ENCODE peak calls at places on chromosomes 4 and X, in six cellular contexts. U is naive thymus-derived CD8-positive, alpha-beta T cell; W is activated CD4-positive, alpha-beta T cell treated with anti-CD3 and anti-CD28 coated beads, Interleukin-2, amount 10 ng/mL, durations not matched to agents 7 days and 5 days; E is AG04450; H is fibroblast of lung; Z is stimulated activated CD4-positive, alpha-beta T cell treated with anti-CD3 and anti-CD28 coated beads, Interleukin-4, amount 100 ng/mL, for 1 hour. T is an unnamed sample.

GRCh38 chrX:57121162-57121741 is at the start of gene SPIN2B:
- DNase-seq in U (peak; percentile 70), W (peak; percentile 85), E (peak; percentile 36), H (peak; percentile 84), Z (peak; percentile 76), T (peak; percentile 79)

GRCh38 chr4:52421811-52422213 is 237.3 kb downstream of the USP46 start:
- DNase-seq in U (no peak), W (no peak), E (no peak), H (no peak), Z (no peak), T (no peak)

GRCh38 chr4:36771411-36772153 is 473.0 kb upstream of the NWD2 start:
- DNase-seq in U (no peak), W (no peak), E (no peak), H (no peak), Z (no peak), T (no peak)

GRCh38 chr4:159430896-159431295 is 328.0 kb downstream of the RAPGEF2 start:
- DNase-seq in U (no peak), W (no peak), E (no peak), H (no peak), Z (no peak), T (no peak)

GRCh38 chr4:43547560-43547959 is 655.0 kb downstream of the GRXCR1 start:
- DNase-seq in U (no peak), W (no peak), E (no peak), H (no peak), Z (no peak), T (no peak)

GRCh38 chr4:2763511-2763967 is 7.4 kb upstream of the TNIP2 start:
- DNase-seq in U (no peak), W (no peak), E (no peak), H (no peak), Z (no peak), T (no peak)

GRCh38 chrX:19687395-19687794 is 172.1 kb upstream of the MAP3K15 start:
- DNase-seq in U (no peak), W (no peak), E (no peak), H (no peak), Z (no peak), T (no peak)

GRCh38 chrX:48715066-48715465 is 18.5 kb downstream of the SUV39H1 start:
- DNase-seq in U (no peak), W (no peak), E (no peak), H (peak; percentile 25), Z (no peak), T (no peak)

GRCh38 chr4:2354127-2354526 is 64.3 kb downstream of the ZFYVE28 start:
- DNase-seq in U (peak; percentile 39), W (peak; percentile 26), E (no peak), H (no peak), Z (no peak), T (peak; percentile 45)

GRCh38 chr4:5638976-5639375 is 69.4 kb downstream of the EVC2 start:
- DNase-seq in U (no peak), W (no peak), E (no peak), H (peak; percentile 88), Z (no peak), T (peak; percentile 67)

GRCh38 chr4:40132816-40133215 is 64.0 kb upstream of the RHOH start:
- DNase-seq in U (no peak), W (no peak), E (no peak), H (no peak), Z (no peak), T (no peak)

GRCh38 chr4:148023782-148024181 is 291.9 kb downstream of the ARHGAP10 start:
- DNase-seq in U (no peak), W (no peak), E (no peak), H (no peak), Z (no peak), T (no peak)

GRCh38 chr4:94561249-94562024 is 109.7 kb downstream of the PDLIM5 start:
- DNase-seq in U (no peak), W (no peak), E (no peak), H (peak; percentile 96), Z (no peak), T (peak; percentile 26)

GRCh38 chr4:15213415-15213814 is 211.1 kb downstream of the CPEB2 start:
- DNase-seq in U (no peak), W (no peak), E (no peak), H (no peak), Z (no peak), T (no peak)

GRCh38 chrX:28997716-28998115 is 410.5 kb downstream of the IL1RAPL1 start:
- DNase-seq in U (no peak), W (no peak), E (peak; percentile 70), H (peak; percentile 54), Z (no peak), T (no peak)

GRCh38 chrX:19990225-19990518 is 689 bp downstream of the BCLAF3 start:
- DNase-seq in U (peak; percentile 9), W (peak; percentile 26), E (no peak), H (no peak), Z (no peak), T (peak; percentile 13)

GRCh38 chr4:112284662-112285411 is 867 bp downstream of the TIFA start:
- DNase-seq in U (no peak), W (no peak), E (no peak), H (peak; percentile 31), Z (no peak), T (peak; percentile 13)

GRCh38 chr4:86910820-86911684 is 18.8 kb upstream of the C4orf36 start:
- DNase-seq in U (no peak), W (no peak), E (no peak), H (peak; percentile 28), Z (no peak), T (no peak)

GRCh38 chr4:112279025-112279881 is 6.5 kb downstream of the TIFA start:
- DNase-seq in U (no peak), W (no peak), E (no peak), H (no peak), Z (no peak), T (no peak)

GRCh38 chr4:94550851-94551250 is 99.1 kb downstream of the PDLIM5 start:
- DNase-seq in U (no peak), W (no peak), E (no peak), H (no peak), Z (no peak), T (no peak)

GRCh38 chr4:48944659-48945290 is 38.2 kb upstream of the OCIAD2 start:
- DNase-seq in U (peak; percentile 49), W (peak; percentile 68), E (no peak), H (no peak), Z (peak; percentile 25), T (no peak)

GRCh38 chr4:169385356-169385755 is 114.6 kb upstream of the SH3RF1 start:
- DNase-seq in U (no peak), W (no peak), E (peak; percentile 39), H (peak; percentile 47), Z (no peak), T (peak; percentile 31)

GRCh38 chr4:180449395-180449956 is 1793.7 kb upstream of the TENM3 start:
- DNase-seq in U (no peak), W (no peak), E (no peak), H (peak; percentile 51), Z (no peak), T (no peak)

GRCh38 chr4:36242629-36243354 is 1.5 kb downstream of the ARAP2 start:
- DNase-seq in U (no peak), W (no peak), E (no peak), H (peak; percentile 45), Z (no peak), T (no peak)

GRCh38 chrX:34404386-34405070 is 252.6 kb downstream of the TMEM47 start:
- DNase-seq in U (no peak), W (no peak), E (no peak), H (no peak), Z (no peak), T (no peak)

GRCh38 chrX:139015627-139016026 is 304.1 kb upstream of the FGF13 start:
- DNase-seq in U (no peak), W (no peak), E (no peak), H (no peak), Z (no peak), T (no peak)

GRCh38 chrX:138638996-138639395 is 72.5 kb downstream of the FGF13 start:
- DNase-seq in U (no peak), W (no peak), E (no peak), H (peak; percentile 55), Z (no peak), T (no peak)

GRCh38 chrX:15906544-15906943 is 51.9 kb upstream of the AP1S2 start:
- DNase-seq in U (no peak), W (no peak), E (no peak), H (no peak), Z (no peak), T (no peak)

GRCh38 chrX:18173494-18174180 is 47.0 kb downstream of the BEND2 start:
- DNase-seq in U (no peak), W (no peak), E (no peak), H (no peak), Z (no peak), T (no peak)

GRCh38 chr4:96986800-96987199 is 1146.9 kb downstream of the PDHA2 start:
- DNase-seq in U (no peak), W (no peak), E (no peak), H (no peak), Z (no peak), T (no peak)

GRCh38 chr4:154088741-154089140 is 299.9 kb upstream of the SFRP2 start:
- DNase-seq in U (no peak), W (no peak), E (no peak), H (no peak), Z (no peak), T (no peak)

GRCh38 chrX:55450259-55450658 is 1.7 kb upstream of the MAGEH1 start:
- DNase-seq in U (no peak), W (no peak), E (no peak), H (no peak), Z (no peak), T (no peak)

GRCh38 chr4:89492476-89493110 is 185.0 kb upstream of the GPRIN3 start:
- DNase-seq in U (no peak), W (no peak), E (peak; percentile 62), H (peak; percentile 86), Z (no peak), T (peak; percentile 40)

GRCh38 chr4:185357220-185357619 is 38.5 kb downstream of the LRP2BP start:
- DNase-seq in U (no peak), W (no peak), E (no peak), H (no peak), Z (no peak), T (no peak)

GRCh38 chr4:174579421-174579820 is 57.1 kb upstream of the HPGD start:
- DNase-seq in U (no peak), W (no peak), E (no peak), H (no peak), Z (no peak), T (no peak)

GRCh38 chrX:38816158-38816557 is 14.9 kb downstream of the MID1IP1 start:
- DNase-seq in U (no peak), W (peak; percentile 61), E (no peak), H (no peak), Z (no peak), T (no peak)